ENCODE peak calls at places on chromosomes 1 and 21, in four cellular contexts. W, R, U and D are unnamed samples.

GRCh38 chr1:243977104-243977503 is 74.0 kb upstream of the ZBTB18 start:
- DNase-seq in U (no peak), W (peak), R (no peak), D (no peak)

GRCh38 chr1:111937147-111937725 is 52.2 kb downstream of the KCND3 start:
- DNase-seq in W (no peak), U (no peak), R (no peak), D (no peak)

GRCh38 chr1:62398377-62398776 is 38.5 kb upstream of the USP1 start:
- DNase-seq in U (no peak), W (peak), R (no peak), D (no peak)

GRCh38 chr1:51189421-51190073 is 46.5 kb upstream of the RNF11 start:
- DNase-seq in R (no peak), U (peak), W (peak), D (peak)

GRCh38 chr1:16984717-16985116 is 4.3 kb upstream of the MFAP2 start:
- DNase-seq in W (peak), U (no peak), R (peak), D (no peak)

GRCh38 chr1:30413606-30414005 is 309.8 kb downstream of the MATN1 start:
- DNase-seq in U (no peak), W (no peak), R (no peak), D (no peak)

GRCh38 chr1:67060811-67061218 is 6.9 kb upstream of the SLC35D1 start:
- DNase-seq in U (no peak), R (no peak), W (peak), D (no peak)

GRCh38 chr1:160607051-160608032 is 28.0 kb upstream of the CD84 start:
- DNase-seq in R (no peak), W (peak), U (peak), D (peak)

GRCh38 chr1:207579436-207579799 is 65.5 kb upstream of the CR1L start:
- DNase-seq in U (no peak), R (no peak), W (peak), D (peak)

GRCh38 chr1:59898927-59899326 is 27.6 kb downstream of the CYP2J2 start:
- DNase-seq in U (no peak), W (peak), R (no peak), D (no peak)

GRCh38 chr1:205537386-205538018 is 33.0 kb downstream of the CDK18 start:
- DNase-seq in U (no peak), R (no peak), W (no peak), D (no peak)

GRCh38 chr1:69967245-69967766 is 238.1 kb downstream of the LRRC40 start:
- DNase-seq in R (no peak), W (no peak), U (no peak), D (no peak)

GRCh38 chr21:34700605-34701004 is 31.8 kb downstream of the CLIC6 start:
- DNase-seq in U (no peak), W (no peak), R (no peak), D (no peak)

GRCh38 chr21:34702341-34702807 is 33.6 kb downstream of the CLIC6 start:
- DNase-seq in U (no peak), W (peak), R (peak), D (no peak)

GRCh38 chr21:34703566-34703965 is 34.8 kb downstream of the CLIC6 start:
- DNase-seq in W (no peak), R (no peak), U (no peak), D (no peak)

GRCh38 chr21:34704119-34704518 is 35.3 kb downstream of the CLIC6 start:
- DNase-seq in W (peak), R (no peak), U (no peak), D (no peak)

DNA sequence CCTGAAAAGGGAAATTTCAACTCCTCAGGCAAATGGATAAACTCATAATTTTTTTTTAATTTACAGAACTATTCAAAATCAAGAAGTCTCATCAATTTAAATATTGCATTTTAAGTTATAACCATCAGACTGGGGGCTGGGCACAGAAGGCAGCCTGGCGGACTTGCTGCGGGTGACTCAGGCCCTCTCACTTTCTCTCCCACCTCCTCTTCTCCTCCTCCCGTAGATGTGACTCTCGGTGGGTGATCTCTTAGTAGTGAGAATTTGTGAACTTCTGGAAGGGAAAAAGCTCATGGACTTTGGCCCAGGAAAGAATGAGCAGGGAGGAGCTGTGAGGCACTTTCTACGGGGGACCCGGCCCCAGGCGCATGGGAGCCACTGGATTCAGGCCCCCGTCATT is 32.9 kb downstream of the CLIC6 start:
- DNase-seq in R (no peak), W (peak), U (no peak), D (no peak)
- H3K27ac ChIP-seq in R (no peak), W (peak), U (no peak), D (no peak)

GRCh38 chr1:93653656-93654055 is 28.0 kb downstream of the BCAR3 start:
- DNase-seq in U (no peak), W (no peak), R (no peak), D (no peak)

GRCh38 chr1:93649231-93649630 is 32.4 kb downstream of the BCAR3 start:
- DNase-seq in R (no peak), W (peak), U (no peak), D (no peak)

GRCh38 chr1:93651695-93652094 is 29.9 kb downstream of the BCAR3 start:
- DNase-seq in R (no peak), W (no peak), U (no peak), D (no peak)

GRCh38 chr1:93648656-93649055 is 33.0 kb downstream of the BCAR3 start:
- DNase-seq in R (no peak), W (no peak), U (no peak), D (no peak)

GRCh38 chr1:93652335-93652949 is 29.2 kb downstream of the BCAR3 start:
- DNase-seq in R (no peak), W (no peak), U (no peak), D (no peak)
- H3K27ac ChIP-seq in R (no peak), W (no peak), U (no peak), D (no peak)

DNA sequence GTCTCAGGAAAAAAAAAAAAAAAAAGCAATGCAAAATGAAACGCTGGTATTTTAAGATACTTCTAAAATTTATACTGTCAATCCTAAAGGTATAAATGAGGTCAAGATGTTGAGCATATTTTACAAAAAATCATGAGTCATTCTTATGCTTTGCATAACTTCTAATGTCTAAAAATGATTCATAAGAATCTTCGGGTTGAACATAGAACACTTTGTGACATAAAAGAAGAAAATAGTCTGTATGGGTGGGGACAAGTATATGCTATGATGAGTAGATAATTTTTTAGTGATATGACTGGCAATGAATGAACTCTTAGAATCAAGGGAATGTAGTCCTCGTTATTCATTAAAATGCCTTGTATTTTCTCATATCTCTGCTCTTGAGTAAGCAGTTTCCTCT is 416.9 kb upstream of the USP24 start:
- DNase-seq in W (peak), R (no peak), U (no peak), D (no peak)
- H3K27ac ChIP-seq in W (peak), R (peak), U (no peak), D (no peak)

GRCh38 chr21:44028287-44028659 is 16.2 kb downstream of the TRAPPC10 start:
- DNase-seq in R (peak), U (no peak), W (no peak), D (no peak)
- H3K27ac ChIP-seq in R (no peak), U (no peak), W (no peak), D (no peak)

GRCh38 chr1:186307445-186307844 is 67.6 kb downstream of the TPR start:
- DNase-seq in U (no peak), W (no peak), R (no peak), D (no peak)
- H3K27ac ChIP-seq in U (no peak), W (no peak), R (no peak), D (no peak)

GRCh38 chr1:236363237-236363636 is 30.8 kb upstream of the EDARADD start:
- DNase-seq in R (no peak), U (no peak), W (no peak), D (no peak)
- H3K27ac ChIP-seq in R (no peak), U (no peak), W (no peak), D (no peak)

DNA sequence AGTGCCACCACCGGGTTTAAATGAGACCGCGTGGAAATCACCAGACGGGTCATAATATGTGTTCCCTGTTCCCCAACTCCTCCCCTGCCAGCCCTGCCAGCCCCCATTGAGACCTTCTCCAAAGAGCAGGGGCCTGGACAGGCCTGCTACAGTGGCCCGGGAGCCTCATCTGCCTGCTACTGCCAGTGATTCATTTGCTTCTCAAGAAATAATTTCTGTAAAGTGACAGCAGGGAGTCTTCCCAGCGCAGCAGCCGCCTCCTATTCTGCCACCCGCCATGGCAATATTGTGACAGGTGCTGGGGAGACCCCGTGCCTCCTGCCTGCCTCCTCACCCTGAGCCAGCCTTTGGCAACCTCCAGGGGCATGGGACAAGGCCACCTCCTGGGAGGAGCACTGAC is 8.9 kb downstream of the IFFO2 start:
- DNase-seq in R (no peak), W (no peak), U (no peak), D (no peak)
- H3K27ac ChIP-seq in R (no peak), W (peak), U (peak), D (no peak)